ENCODE peak calls at places on chromosome 19, in six cellular contexts. E is heart right ventricle; S is sigmoid colon; Z is GM23248; L is CD8-positive, alpha-beta memory T cell; A is PC-3. W is an unnamed sample. For H3K36me3 and H3K27me3, the result is how much of the 10 kb centered on the place peaks cover.

GRCh38 chr19:9709305-9709704 is 34.4 kb upstream of the ZNF562 start:
- DNase-seq in E (no peak), S (no peak), Z (no peak), L (no peak), A (no peak), W (no peak)

GRCh38 chr19:46859637-46860124 is 1.1 kb upstream of the ARHGAP35 start:
- DNase-seq in E (peak), S (peak), Z (peak), L (no peak), A (peak), W (peak)

GRCh38 chr19:29785360-29785759 is 26.4 kb upstream of the CCNE1 start:
- DNase-seq in E (no peak), S (no peak), Z (no peak), L (no peak), A (no peak), W (no peak)

GRCh38 chr19:23118400-23118799 is 1.6 kb downstream of the ZNF730 start:
- DNase-seq in E (no peak), S (no peak), Z (no peak), L (no peak), A (no peak), W (no peak)

GRCh38 chr19:40403262-40403984 is 9.8 kb downstream of the PRX start:
- DNase-seq in E (peak), S (peak), Z (peak), L (peak), A (peak), W (peak)

GRCh38 chr19:18903146-18904056 is 7.4 kb upstream of the CERS1 start:
- DNase-seq in E (no peak), S (no peak), Z (no peak), L (no peak), A (no peak), W (no peak)

GRCh38 chr19:38617764-38618589 is at the start of gene MAP4K1:
- DNase-seq in E (peak), S (no peak), Z (no peak), L (peak), A (no peak), W (no peak)

GRCh38 chr19:522726-523125 is 8.8 kb upstream of the CDC34 start:
- DNase-seq in E (no peak), S (no peak), Z (no peak), L (no peak), A (no peak), W (no peak)

GRCh38 chr19:44891016-44891882 is at the start of gene TOMM40:
- DNase-seq in E (no peak), S (peak), Z (peak), L (no peak), A (no peak), W (peak)

GRCh38 chr19:6668696-6669095 is 1.3 kb downstream of the TNFSF14 start:
- DNase-seq in E (no peak), S (no peak), Z (no peak), L (peak), A (no peak), W (no peak)

GRCh38 chr19:50531171-50531612 is 17.5 kb upstream of the ASPDH start:
- DNase-seq in E (no peak), S (no peak), Z (no peak), L (no peak), A (peak), W (no peak)

GRCh38 chr19:16148443-16149045 is 5.1 kb downstream of the HSH2D start:
- DNase-seq in E (no peak), S (no peak), Z (no peak), L (no peak), A (no peak), W (no peak)
- H3K36me3 ChIP-seq in E (under half), S (under half), Z (under half), L (under half), A (under half), W (under half)

DNA sequence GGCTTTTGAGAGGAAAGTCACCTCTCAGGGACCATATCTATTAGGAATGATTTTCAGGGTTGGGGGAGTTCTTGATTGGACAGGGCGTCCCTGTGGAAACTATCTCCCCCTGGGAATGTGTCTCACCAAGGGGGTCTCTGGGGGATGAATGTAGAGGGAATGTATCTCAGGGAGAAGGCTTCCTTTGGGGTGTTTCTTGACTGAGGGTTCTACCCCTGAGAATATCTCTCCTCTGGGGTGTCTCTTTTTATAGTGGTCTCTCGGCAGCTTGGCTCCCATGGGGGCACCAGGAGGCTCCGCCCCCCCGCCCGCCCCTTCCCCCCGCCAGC is 997 bp downstream of the RTBDN start:
- DNase-seq in E (no peak), S (no peak), Z (no peak), L (no peak), A (no peak), W (no peak)
- H3K27me3 ChIP-seq in E (half or more), S (half or more), Z (under half), L (half or more), A (under half), W (half or more)

GRCh38 chr19:11115042-11115441 is 25.8 kb downstream of the LDLR start:
- DNase-seq in E (no peak), S (no peak), Z (no peak), L (no peak), A (no peak), W (no peak)
- H3K36me3 ChIP-seq in E (under half), S (under half), Z (under half), L (under half), A (half or more), W (half or more)

GRCh38 chr19:28685802-28686201 is 527.1 kb downstream of the UQCRFS1 start:
- DNase-seq in E (no peak), S (no peak), Z (no peak), L (no peak), A (no peak), W (no peak)

GRCh38 chr19:28687296-28687695 is 525.7 kb downstream of the UQCRFS1 start:
- DNase-seq in E (no peak), S (no peak), Z (peak), L (no peak), A (no peak), W (no peak)

GRCh38 chr19:28691683-28692082 is 521.3 kb downstream of the UQCRFS1 start:
- DNase-seq in E (no peak), S (no peak), Z (peak), L (no peak), A (no peak), W (peak)

DNA sequence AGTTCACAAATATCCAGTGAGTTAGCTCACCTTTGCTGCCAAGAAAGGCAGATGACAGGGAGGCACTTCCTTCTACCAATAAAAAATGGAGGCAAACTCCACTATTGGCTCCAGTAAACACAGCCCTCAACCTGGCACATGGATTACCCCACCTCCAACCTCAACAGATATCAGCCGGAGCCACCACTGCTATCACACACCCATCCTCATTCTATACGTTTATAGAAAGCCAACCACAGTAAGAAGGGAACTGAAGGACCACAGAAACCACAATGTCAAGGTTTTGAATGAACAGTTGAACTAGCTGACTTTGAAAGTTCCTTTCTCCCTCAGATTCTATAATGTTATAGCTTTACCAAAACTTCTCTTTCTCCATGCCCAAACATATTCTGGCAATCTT is 526.2 kb downstream of the UQCRFS1 start:
- DNase-seq in E (no peak), S (no peak), Z (no peak), L (no peak), A (no peak), W (no peak)
- H3K27me3 ChIP-seq in E (under half), S (under half), Z (under half), L (under half), A (under half), W (under half)

GRCh38 chr19:17624314-17624991 is 63.7 kb downstream of the UNC13A start:
- DNase-seq in E (no peak), S (no peak), Z (no peak), L (no peak), A (no peak), W (no peak)
- H3K36me3 ChIP-seq in E (under half), S (under half), Z (under half), L (under half), A (under half), W (under half)

GRCh38 chr19:41993612-41994483 is at the start of gene ATP1A3:
- DNase-seq in E (peak), S (no peak), Z (peak), L (peak), A (peak), W (peak)
- H3K27me3 ChIP-seq in E (half or more), S (half or more), Z (under half), L (under half), A (under half), W (under half)